ENCODE peak calls at places on chromosomes 5 and 9, in nine cellular contexts. Q is T-helper 1 cell; Z is NCI-H748 treated with DMSO at 0.1 percent for 48 hours; Y is M059J; X is GM12892; S is A549; U is ACHN; V is transverse colon; J is stimulated activated CD8-positive, alpha-beta memory T cell treated with anti-CD3 and anti-CD28 coated beads, Interleukin-15, amount 100 ng/mL, for 1 hour. K is an unnamed sample.

GRCh38 chr5:42858709-42859108 is 47.0 kb upstream of the SELENOP start:
- DNase-seq in Q (no peak), Z (no peak), Y (peak; percentile 28), X (no peak), S (no peak), U (no peak), V (peak; percentile 27), J (no peak), K (no peak)

GRCh38 chr5:111901303-111901702 is 144.3 kb upstream of the NREP start:
- DNase-seq in Q (no peak), Z (no peak), Y (no peak), X (no peak), S (no peak), U (no peak), V (no peak), J (no peak), K (no peak)

GRCh38 chr9:122978586-122978985 is 37.8 kb downstream of the RABGAP1 start:
- DNase-seq in Q (no peak), Z (no peak), Y (no peak), X (no peak), S (no peak), U (no peak), V (no peak), J (no peak), K (no peak)

GRCh38 chr5:30804739-30805313 is 388.7 kb upstream of the CDH6 start:
- DNase-seq in Q (no peak), Z (no peak), Y (peak; percentile 3), X (no peak), S (no peak), U (no peak), V (no peak), J (no peak), K (no peak)

GRCh38 chr9:73011346-73011745 is 58.5 kb upstream of the ALDH1A1 start:
- DNase-seq in Q (no peak), Z (no peak), Y (peak; percentile 64), X (no peak), S (no peak), U (no peak), V (no peak), J (no peak), K (no peak)

GRCh38 chr9:109132473-109133095 is 12.8 kb upstream of the TMEM245 start:
- DNase-seq in Q (no peak), Z (no peak), Y (no peak), X (no peak), S (no peak), U (no peak), V (no peak), J (no peak), K (no peak)

GRCh38 chr9:92727716-92728700 is 36.6 kb downstream of the BICD2 start:
- DNase-seq in Q (no peak), Z (no peak), Y (no peak), X (no peak), S (no peak), U (no peak), V (no peak), J (no peak), K (no peak)

GRCh38 chr5:113757508-113757907 is 244.0 kb downstream of the YTHDC2 start:
- DNase-seq in Q (no peak), Z (no peak), Y (no peak), X (no peak), S (no peak), U (no peak), V (no peak), J (no peak), K (no peak)

GRCh38 chr9:86410281-86410680 is 56.1 kb upstream of the TUT7 start:
- DNase-seq in Q (no peak), Z (no peak), Y (no peak), X (no peak), S (no peak), U (no peak), V (no peak), J (no peak), K (no peak)

GRCh38 chr5:157893611-157894010 is 34.7 kb upstream of the CLINT1 start:
- DNase-seq in Q (no peak), Z (no peak), Y (no peak), X (no peak), S (no peak), U (no peak), V (no peak), J (no peak), K (no peak)

GRCh38 chr5:28748446-28748845 is 1710.1 kb upstream of the CDH9 start:
- DNase-seq in Q (no peak), Z (no peak), Y (no peak), X (no peak), S (no peak), U (no peak), V (no peak), J (no peak), K (no peak)

GRCh38 chr5:141349917-141350619 is at the start of gene PCDHGB1:
- DNase-seq in Q (no peak), Z (peak; percentile 90), Y (peak; percentile 86), X (no peak), S (peak; percentile 87), U (peak; percentile 56), V (peak; percentile 20), J (no peak), K (no peak)

K was measured in DND-41.